ENCODE peak calls at places on chromosomes 16 and 17, in eight cellular contexts. D, K, Y, F, E, W, Q and T are unnamed samples.

GRCh38 chr16:88533381-88533831 is 36.8 kb upstream of the ZC3H18 start:
- DNase-seq in K (no peak), W (no peak), Y (no peak), E (no peak), F (no peak), Q (no peak), D (no peak), T (peak)

GRCh38 chr17:19460695-19461094 is 49.7 kb downstream of the RNF112 start:
- DNase-seq in F (no peak), W (no peak), E (no peak), Q (no peak), K (no peak), D (no peak), Y (no peak), T (no peak)

GRCh38 chr16:56330476-56330875 is 94.9 kb downstream of the AMFR start:
- DNase-seq in E (no peak), Q (no peak), D (no peak), F (no peak), Y (no peak), W (no peak), K (no peak), T (no peak)

GRCh38 chr16:75372236-75372856 is 61.0 kb downstream of the CFDP1 start:
- DNase-seq in Y (no peak), E (no peak), Q (no peak), K (peak), D (no peak), F (no peak), W (no peak), T (no peak)

GRCh38 chr17:46128453-46128852 is 64.8 kb downstream of the KANSL1 start:
- DNase-seq in E (no peak), Y (no peak), F (no peak), K (no peak), D (no peak), W (no peak), Q (no peak), T (no peak)

GRCh38 chr17:82408938-82409318 is 9.2 kb upstream of the HEXD start:
- DNase-seq in Q (no peak), E (no peak), Y (no peak), W (no peak), F (no peak), K (no peak), D (no peak), T (no peak)

GRCh38 chr16:24002619-24003018 is 166.8 kb downstream of the PRKCB start:
- DNase-seq in W (no peak), Q (no peak), F (no peak), E (no peak), K (no peak), Y (no peak), D (no peak), T (no peak)

GRCh38 chr16:63038563-63039131 is 1002.4 kb upstream of the CDH8 start:
- DNase-seq in K (no peak), D (no peak), W (no peak), F (no peak), Q (no peak), Y (no peak), E (no peak), T (no peak)

GRCh38 chr17:29880031-29880430 is 50.0 kb downstream of the SSH2 start:
- DNase-seq in D (no peak), E (no peak), Q (no peak), F (no peak), K (no peak), W (no peak), Y (no peak), T (no peak)

GRCh38 chr16:19907161-19907992 is 22.7 kb upstream of the GPRC5B start:
- DNase-seq in D (peak), E (peak), W (peak), K (no peak), Q (peak), Y (peak), F (peak), T (peak)

GRCh38 chr17:45640141-45640850 is 143.8 kb upstream of the CRHR1 start:
- DNase-seq in W (peak), D (peak), F (peak), Y (peak), Q (peak), K (peak), E (no peak), T (peak)

GRCh38 chr17:74176546-74177001 is 26.9 kb upstream of the RPL38 start:
- DNase-seq in W (peak), K (peak), Y (no peak), E (peak), F (peak), D (peak), Q (peak), T (peak)

GRCh38 chr17:40499551-40500189 is 1.8 kb downstream of the TNS4 start:
- DNase-seq in W (peak), D (peak), F (peak), Y (no peak), Q (no peak), K (no peak), E (peak), T (peak)

GRCh38 chr16:58026139-58026704 is 668 bp downstream of the MMP15 start:
- DNase-seq in Q (no peak), K (no peak), W (peak), E (no peak), Y (no peak), F (peak), D (peak), T (peak)

GRCh38 chr17:15291674-15292361 is 26.7 kb upstream of the PMP22 start:
- DNase-seq in Y (no peak), E (no peak), D (no peak), F (no peak), K (no peak), Q (no peak), W (no peak), T (no peak)

GRCh38 chr17:58192612-58193011 is at the start of gene EPX:
- DNase-seq in K (no peak), Q (no peak), W (no peak), F (no peak), D (no peak), Y (no peak), E (no peak), T (no peak)

GRCh38 chr16:65154321-65154720 is 32.5 kb upstream of the CDH11 start:
- DNase-seq in Q (no peak), F (no peak), D (no peak), W (no peak), Y (no peak), E (no peak), K (no peak), T (no peak)

GRCh38 chr16:69610356-69610755 is 44.6 kb downstream of the NFAT5 start:
- DNase-seq in K (no peak), E (no peak), F (no peak), Q (no peak), Y (no peak), D (no peak), W (no peak), T (no peak)

GRCh38 chr16:75267631-75268264 is 16.3 kb upstream of the BCAR1 start:
- DNase-seq in D (peak), Y (no peak), K (no peak), E (peak), Q (no peak), W (peak), F (peak), T (peak)

GRCh38 chr16:4330277-4330882 is 14.5 kb downstream of the GLIS2 start:
- DNase-seq in E (peak), K (no peak), Q (peak), F (peak), Y (peak), D (peak), W (peak), T (peak)

GRCh38 chr17:12973496-12974318 is 44.1 kb downstream of the ELAC2 start:
- DNase-seq in F (no peak), Y (no peak), E (no peak), D (no peak), K (no peak), Q (no peak), W (no peak), T (no peak)

GRCh38 chr17:44059101-44059892 is 7.2 kb downstream of the LSM12 start:
- DNase-seq in W (no peak), Y (no peak), E (no peak), Q (no peak), D (no peak), K (no peak), F (no peak), T (no peak)

GRCh38 chr17:58308173-58308984 is 20.2 kb downstream of the TSPOAP1 start:
- DNase-seq in K (no peak), Y (no peak), D (peak), W (no peak), F (no peak), Q (no peak), E (no peak), T (peak)

GRCh38 chr17:47693667-47694017 is 319 bp upstream of the TBKBP1 start:
- DNase-seq in W (no peak), F (no peak), Y (no peak), D (no peak), Q (no peak), K (no peak), E (no peak), T (no peak)

GRCh38 chr17:80380068-80381061 is 34.6 kb upstream of the ENDOV start:
- DNase-seq in W (no peak), Y (no peak), Q (no peak), E (no peak), K (no peak), F (no peak), D (no peak), T (no peak)

GRCh38 chr16:78584991-78585390 is 485.5 kb downstream of the WWOX start:
- DNase-seq in D (no peak), W (no peak), Q (no peak), K (no peak), Y (no peak), E (no peak), F (no peak), T (no peak)

GRCh38 chr17:17353625-17354484 is 50.7 kb downstream of the NT5M start:
- DNase-seq in D (no peak), K (no peak), E (no peak), F (no peak), Y (no peak), Q (no peak), W (no peak), T (peak)

GRCh38 chr17:33183487-33184026 is 109.5 kb downstream of the ASIC2 start:
- DNase-seq in Y (no peak), K (peak), Q (no peak), W (no peak), F (no peak), E (no peak), D (no peak), T (no peak)